ENCODE peak calls at places on chromosomes 16 and 17, in six cellular contexts. E, S, O, K, F and P are unnamed samples.

GRCh38 chr16:85338989-85339388 is 226.7 kb upstream of the CIBAR2 start:
- DNase-seq in K (no peak), S (no peak), E (no peak), F (no peak), O (no peak), P (no peak)

GRCh38 chr17:58710948-58711552 is 18.6 kb downstream of the RAD51C start:
- DNase-seq in E (peak; percentile 71), S (no peak), K (peak; percentile 56), F (peak; percentile 54), O (peak; percentile 49), P (peak; percentile 23)

GRCh38 chr17:64063088-64063487 is 42.7 kb upstream of the ICAM2 start:
- DNase-seq in O (no peak), F (no peak), E (no peak), S (peak; percentile 31), K (no peak), P (no peak)

GRCh38 chr17:41417576-41418015 is 6.8 kb downstream of the KRT37 start:
- DNase-seq in F (peak; percentile 51), O (peak; percentile 36), E (no peak), S (no peak), K (peak; percentile 30), P (peak; percentile 16)

GRCh38 chr16:89822188-89823086 is 5.8 kb upstream of the SPIRE2 start:
- DNase-seq in K (peak; percentile 99), S (no peak), O (no peak), F (no peak), E (no peak), P (no peak)

GRCh38 chr16:11036040-11036439 is 91.7 kb downstream of the CLEC16A start:
- DNase-seq in F (no peak), S (no peak), O (no peak), E (no peak), K (no peak), P (no peak)

GRCh38 chr17:30271102-30271501 is 20.6 kb downstream of the BLMH start:
- DNase-seq in K (no peak), E (peak; percentile 40), O (no peak), S (no peak), F (no peak), P (no peak)

GRCh38 chr16:87627542-87628245 is 25.4 kb downstream of the JPH3 start:
- DNase-seq in O (no peak), S (no peak), F (no peak), E (no peak), K (no peak), P (no peak)

GRCh38 chr16:71384073-71384724 is 25.7 kb downstream of the CALB2 start:
- DNase-seq in E (no peak), F (no peak), O (no peak), S (no peak), K (no peak), P (no peak)

GRCh38 chr16:1514507-1514906 is 19.0 kb upstream of the TMEM204 start:
- DNase-seq in F (no peak), O (no peak), K (no peak), S (no peak), E (no peak), P (no peak)

DNA sequence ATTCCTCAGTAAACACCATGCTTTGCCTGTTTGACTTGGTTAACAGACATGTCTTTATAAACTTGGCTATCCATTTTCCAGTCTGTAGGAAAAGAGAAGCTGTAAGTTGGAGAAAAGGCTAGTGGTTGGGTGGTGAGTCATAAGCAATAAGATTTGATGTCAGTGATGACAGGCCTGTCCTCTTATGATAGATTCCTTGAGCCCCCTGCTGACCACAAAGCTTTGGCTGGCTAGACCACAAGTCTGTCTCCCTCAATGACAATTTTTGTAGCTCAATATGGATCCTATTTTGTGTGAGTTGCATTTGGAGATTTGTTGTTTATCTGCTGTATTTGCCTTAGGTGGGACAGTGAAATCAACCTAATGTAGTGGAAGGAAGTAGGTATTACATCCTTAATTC is 67.6 kb downstream of the SIAH1 start:
- DNase-seq in S (no peak), O (no peak), K (no peak), F (no peak), E (peak; percentile 33), P (peak; percentile 21)
- TF ChIP-seq CTCF in S (no peak), O (peak; percentile 15), K (no peak), F (no peak), E (no peak), P (peak; percentile 18)

GRCh38 chr17:4433515-4434031 is at the start of gene SPNS3:
- DNase-seq in O (no peak), F (no peak), E (no peak), S (no peak), K (no peak), P (no peak)
- TF ChIP-seq CHD2 in O (no peak), F (no peak), E (no peak), S (no peak), K (no peak), P (no peak)

DNA sequence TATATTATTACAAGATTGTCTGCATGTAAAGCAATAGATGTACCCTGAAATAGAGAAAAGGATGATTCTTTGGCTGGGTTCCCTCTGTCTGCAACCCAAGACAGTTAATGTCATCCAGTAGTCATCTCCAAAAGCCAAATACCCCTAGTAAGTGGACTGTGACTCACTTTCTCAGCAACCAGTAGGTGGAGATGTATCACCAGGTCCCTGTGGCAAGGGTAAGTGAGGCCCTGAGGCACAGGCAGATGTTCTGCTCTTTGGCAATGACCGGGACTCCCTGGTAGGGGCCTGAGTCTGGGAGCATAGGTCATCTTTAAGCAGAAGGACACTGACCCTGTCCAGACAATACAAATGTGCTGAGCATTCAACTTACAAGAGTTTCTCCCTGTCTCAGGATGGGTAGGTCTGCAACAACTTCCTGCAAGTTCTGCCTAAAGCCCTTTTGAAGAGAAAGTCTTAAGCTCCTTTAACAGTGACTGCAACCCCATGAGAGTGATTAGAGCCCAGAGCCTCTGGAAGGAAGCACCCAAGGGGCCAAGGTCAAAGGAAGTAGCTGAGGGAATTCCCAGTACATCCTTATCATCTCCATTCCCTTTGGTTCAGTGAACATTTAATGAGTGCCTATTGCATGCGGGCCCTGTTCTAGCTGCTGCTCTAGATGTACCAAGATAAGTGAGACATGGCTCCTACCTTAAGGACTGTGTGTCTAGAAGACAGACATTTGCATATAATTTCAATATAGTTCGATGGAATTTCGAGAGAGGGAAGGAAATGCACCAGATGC is 31.9 kb downstream of the PMP22 start:
- DNase-seq in O (peak; percentile 27), F (no peak), S (no peak), E (peak; percentile 57), K (peak; percentile 60), P (peak; percentile 32)
- TF ChIP-seq CTCF in O (peak; percentile 29), F (peak; percentile 53), S (no peak), E (peak; percentile 53), K (peak; percentile 77), P (peak; percentile 58)

GRCh38 chr17:2172447-2172938 is 117.6 kb downstream of the HIC1 start:
- DNase-seq in K (no peak), F (no peak), O (no peak), E (peak; percentile 26), S (no peak), P (no peak)
- TF ChIP-seq CHD2 in K (no peak), F (no peak), O (no peak), E (no peak), S (no peak), P (no peak)

DNA sequence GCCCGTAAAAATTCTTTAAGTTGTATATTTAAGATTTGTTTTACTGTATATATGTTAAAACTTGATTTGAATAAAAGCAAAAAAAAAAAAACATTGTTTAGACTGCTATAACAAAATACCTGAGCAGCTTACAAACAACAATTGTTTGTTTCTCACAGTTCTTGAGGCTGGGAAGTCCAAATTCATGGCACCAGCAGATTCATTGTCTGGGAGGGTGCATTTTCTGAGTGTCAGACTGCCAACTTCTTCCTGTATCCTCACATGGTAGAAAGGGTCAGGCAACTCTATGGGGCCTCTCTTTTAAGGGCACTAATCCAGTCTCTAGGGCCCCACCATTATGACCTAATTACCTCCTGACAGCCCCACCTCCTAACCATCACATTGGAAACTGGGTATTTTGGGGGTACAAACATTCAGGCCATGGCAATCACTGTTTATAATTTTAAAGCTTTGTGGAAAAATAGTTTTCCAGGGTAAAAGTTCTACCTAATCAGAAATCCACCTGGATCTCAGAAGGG is 281.4 kb downstream of the SLC39A11 start:
- DNase-seq in K (no peak), O (no peak), F (no peak), S (no peak), E (no peak), P (no peak)
- TF ChIP-seq CTCF in K (no peak), O (no peak), F (no peak), S (no peak), E (no peak), P (no peak)

DNA sequence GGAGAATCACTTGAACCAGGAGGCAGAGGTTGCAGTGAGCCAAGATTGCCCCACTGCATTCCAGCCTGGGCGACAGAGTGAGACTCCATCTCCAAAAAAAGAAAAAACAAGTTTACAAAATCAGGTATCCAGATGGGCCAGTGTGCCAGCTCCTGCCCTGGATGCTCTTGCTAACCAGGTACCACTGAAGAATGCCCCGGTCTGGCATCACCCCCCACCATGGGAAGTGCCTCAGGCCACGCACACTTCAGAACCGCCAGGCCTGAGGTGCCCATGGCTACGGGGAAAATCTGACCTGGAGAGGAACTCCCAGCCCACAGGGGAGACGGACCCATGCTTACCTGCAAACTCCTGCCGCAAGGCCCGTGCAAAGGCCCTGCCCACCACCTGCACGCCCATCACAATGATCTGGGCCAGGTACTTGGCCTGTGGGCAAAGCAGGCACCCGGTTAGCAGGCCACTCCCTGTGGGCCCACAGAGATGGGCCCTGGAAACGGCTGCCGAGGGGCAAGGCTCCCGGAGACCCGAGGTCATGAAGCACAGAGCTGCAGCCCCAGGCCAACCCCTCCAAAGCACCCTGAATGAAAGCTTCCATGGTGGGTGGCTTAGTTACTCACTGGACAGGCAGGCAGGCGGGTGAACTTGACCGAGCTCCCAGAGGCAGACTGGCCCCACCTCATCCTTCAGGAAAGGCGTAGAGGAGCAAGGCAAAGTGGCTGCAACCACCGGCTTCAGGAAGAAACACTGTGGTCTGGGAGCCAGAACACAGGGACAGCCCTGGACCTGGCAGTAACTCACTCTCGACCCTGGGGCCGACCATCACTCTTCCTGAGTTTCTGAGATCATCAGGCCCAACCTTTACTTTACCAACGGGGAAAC is 8.0 kb downstream of the PAM16 start:
- DNase-seq in F (no peak), O (no peak), K (no peak), E (no peak), S (no peak), P (no peak)
- TF ChIP-seq CHD2 in F (no peak), O (no peak), K (no peak), E (no peak), S (no peak), P (no peak)

DNA sequence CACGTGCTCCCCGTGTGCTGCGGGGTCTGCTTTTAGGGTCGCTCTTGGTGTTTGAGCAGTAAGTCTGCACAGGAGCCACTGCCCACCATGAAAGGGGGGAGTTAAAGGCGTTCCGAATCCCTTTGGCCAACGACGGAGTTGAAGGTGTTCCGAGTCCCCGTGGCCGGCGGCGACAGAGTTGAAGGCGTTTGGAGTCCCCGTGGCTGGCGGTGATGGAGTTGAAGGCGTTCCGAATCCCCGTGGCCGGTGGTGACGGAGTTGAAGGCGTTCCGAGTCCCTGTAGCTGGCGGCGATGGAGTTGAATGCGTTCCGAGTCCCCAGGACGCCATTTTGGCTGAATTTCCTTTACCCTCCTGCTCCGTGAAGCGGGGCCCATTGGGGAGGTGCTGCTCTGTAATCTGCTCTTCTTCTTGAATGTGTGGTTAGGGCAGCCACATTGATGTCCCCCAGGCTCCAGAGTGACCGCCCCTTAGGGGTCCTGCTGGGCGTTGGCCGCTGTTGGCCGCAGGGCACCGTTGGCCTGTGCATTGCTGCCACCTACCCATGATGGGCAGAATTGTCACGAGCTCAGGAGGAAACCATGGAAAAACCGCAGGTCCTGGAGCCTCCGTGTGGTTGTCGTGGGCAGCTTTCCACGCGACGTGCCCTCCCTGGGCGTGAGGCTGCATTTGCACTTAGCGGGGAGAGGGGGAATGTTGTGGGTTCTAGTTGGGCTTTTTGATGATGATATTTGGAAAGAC is 73.7 kb upstream of the ZNF750 start:
- DNase-seq in S (no peak), K (peak; percentile 42), O (peak; percentile 79), F (no peak), E (peak; percentile 31), P (peak; percentile 16)
- TF ChIP-seq CTCF in S (no peak), K (peak; percentile 83), O (peak; percentile 39), F (peak; percentile 66), E (peak; percentile 18), P (peak; percentile 35)